ENCODE peak calls at places on chromosome 3, in nine cellular contexts. One of them, this sample, is unnamed.

GRCh38 chr3:86914651-86915050 is 76.3 kb downstream of the VGLL3 start:
- DNase-seq in HCT116: no peak
- DNase-seq in GM12864: no peak
- DNase-seq in fibroblast of villous mesenchyme: no peak
- DNase-seq in thoracic aorta: no peak
- DNase-seq in A172: no peak
- DNase-seq in GM20000: no peak
- DNase-seq in AG04450: no peak
- DNase-seq in kidney epithelial cell: no peak
- DNase-seq in this sample: no peak

GRCh38 chr3:1752205-1752604 is 346.5 kb upstream of the CNTN4 start:
- DNase-seq in HCT116: no peak
- DNase-seq in GM12864: no peak
- DNase-seq in fibroblast of villous mesenchyme: no peak
- DNase-seq in thoracic aorta: no peak
- DNase-seq in A172: no peak
- DNase-seq in GM20000: no peak
- DNase-seq in AG04450: no peak
- DNase-seq in kidney epithelial cell: no peak
- DNase-seq in this sample: no peak

GRCh38 chr3:2927252-2927651 is 182.9 kb downstream of the IL5RA start:
- DNase-seq in HCT116: no peak
- DNase-seq in GM12864: no peak
- DNase-seq in fibroblast of villous mesenchyme: no peak
- DNase-seq in thoracic aorta: no peak
- DNase-seq in A172: no peak
- DNase-seq in GM20000: no peak
- DNase-seq in AG04450: no peak
- DNase-seq in kidney epithelial cell: no peak
- DNase-seq in this sample: no peak

GRCh38 chr3:37824090-37824953 is 37.4 kb upstream of the CTDSPL start:
- DNase-seq in HCT116: no peak
- DNase-seq in GM12864: no peak
- DNase-seq in fibroblast of villous mesenchyme: no peak
- DNase-seq in thoracic aorta: no peak
- DNase-seq in A172: no peak
- DNase-seq in GM20000: no peak
- DNase-seq in AG04450: no peak
- DNase-seq in kidney epithelial cell: no peak
- DNase-seq in this sample: no peak

GRCh38 chr3:64489361-64490044 is 198.3 kb downstream of the ADAMTS9 start:
- DNase-seq in HCT116: no peak
- DNase-seq in GM12864: no peak
- DNase-seq in fibroblast of villous mesenchyme: no peak
- DNase-seq in thoracic aorta: no peak
- DNase-seq in A172: no peak
- DNase-seq in GM20000: no peak
- DNase-seq in AG04450: no peak
- DNase-seq in kidney epithelial cell: peak; percentile 48
- DNase-seq in this sample: no peak

GRCh38 chr3:88189361-88189810 is 39.6 kb downstream of the C3orf38 start:
- DNase-seq in HCT116: no peak
- DNase-seq in GM12864: peak; percentile 19
- DNase-seq in fibroblast of villous mesenchyme: peak; percentile 50
- DNase-seq in thoracic aorta: no peak
- DNase-seq in A172: peak; percentile 58
- DNase-seq in GM20000: peak; percentile 25
- DNase-seq in AG04450: no peak
- DNase-seq in kidney epithelial cell: no peak
- DNase-seq in this sample: no peak

GRCh38 chr3:14358426-14359211 is 43.8 kb upstream of the SLC6A6 start:
- DNase-seq in HCT116: no peak
- DNase-seq in GM12864: no peak
- DNase-seq in fibroblast of villous mesenchyme: peak; percentile 82
- DNase-seq in thoracic aorta: no peak
- DNase-seq in A172: no peak
- DNase-seq in GM20000: no peak
- DNase-seq in AG04450: peak; percentile 43
- DNase-seq in kidney epithelial cell: no peak
- DNase-seq in this sample: no peak

GRCh38 chr3:13709706-13710105 is 160.8 kb downstream of the FBLN2 start:
- DNase-seq in HCT116: no peak
- DNase-seq in GM12864: no peak
- DNase-seq in fibroblast of villous mesenchyme: no peak
- DNase-seq in thoracic aorta: no peak
- DNase-seq in A172: no peak
- DNase-seq in GM20000: no peak
- DNase-seq in AG04450: no peak
- DNase-seq in kidney epithelial cell: no peak
- DNase-seq in this sample: no peak

GRCh38 chr3:187804120-187805106 is 59.1 kb upstream of the BCL6 start:
- DNase-seq in HCT116: no peak
- DNase-seq in GM12864: no peak
- DNase-seq in fibroblast of villous mesenchyme: no peak
- DNase-seq in thoracic aorta: no peak
- DNase-seq in A172: no peak
- DNase-seq in GM20000: no peak
- DNase-seq in AG04450: no peak
- DNase-seq in kidney epithelial cell: no peak
- DNase-seq in this sample: no peak

GRCh38 chr3:140756240-140757016 is 78.6 kb downstream of the TRIM42 start:
- DNase-seq in HCT116: no peak
- DNase-seq in GM12864: peak; percentile 55
- DNase-seq in fibroblast of villous mesenchyme: no peak
- DNase-seq in thoracic aorta: no peak
- DNase-seq in A172: no peak
- DNase-seq in GM20000: peak; percentile 12
- DNase-seq in AG04450: no peak
- DNase-seq in kidney epithelial cell: no peak
- DNase-seq in this sample: no peak

GRCh38 chr3:43620953-43621405 is 832 bp downstream of the ANO10 start:
- DNase-seq in HCT116: no peak
- DNase-seq in GM12864: no peak
- DNase-seq in fibroblast of villous mesenchyme: peak; percentile 25
- DNase-seq in thoracic aorta: no peak
- DNase-seq in A172: no peak
- DNase-seq in GM20000: no peak
- DNase-seq in AG04450: no peak
- DNase-seq in kidney epithelial cell: no peak
- DNase-seq in this sample: no peak

GRCh38 chr3:172987268-172987667 is 153.8 kb downstream of the SPATA16 start:
- DNase-seq in HCT116: peak; percentile 26
- DNase-seq in GM12864: no peak
- DNase-seq in fibroblast of villous mesenchyme: no peak
- DNase-seq in thoracic aorta: no peak
- DNase-seq in A172: peak; percentile 26
- DNase-seq in GM20000: no peak
- DNase-seq in AG04450: no peak
- DNase-seq in kidney epithelial cell: no peak
- DNase-seq in this sample: no peak

GRCh38 chr3:60229502-60229901 is 1021.8 kb downstream of the FHIT start:
- DNase-seq in HCT116: no peak
- DNase-seq in GM12864: no peak
- DNase-seq in fibroblast of villous mesenchyme: no peak
- DNase-seq in thoracic aorta: no peak
- DNase-seq in A172: no peak
- DNase-seq in GM20000: no peak
- DNase-seq in AG04450: no peak
- DNase-seq in kidney epithelial cell: no peak
- DNase-seq in this sample: no peak

GRCh38 chr3:43549626-43550025 is 72.2 kb downstream of the ANO10 start:
- DNase-seq in HCT116: no peak
- DNase-seq in GM12864: no peak
- DNase-seq in fibroblast of villous mesenchyme: no peak
- DNase-seq in thoracic aorta: no peak
- DNase-seq in A172: no peak
- DNase-seq in GM20000: no peak
- DNase-seq in AG04450: no peak
- DNase-seq in kidney epithelial cell: no peak
- DNase-seq in this sample: no peak

GRCh38 chr3:26636328-26636727 is 13.8 kb downstream of the LRRC3B start:
- DNase-seq in HCT116: no peak
- DNase-seq in GM12864: no peak
- DNase-seq in fibroblast of villous mesenchyme: no peak
- DNase-seq in thoracic aorta: no peak
- DNase-seq in A172: no peak
- DNase-seq in GM20000: no peak
- DNase-seq in AG04450: no peak
- DNase-seq in kidney epithelial cell: no peak
- DNase-seq in this sample: no peak

GRCh38 chr3:152176241-152176640 is 92.5 kb upstream of the MBNL1 start:
- DNase-seq in HCT116: no peak
- DNase-seq in GM12864: no peak
- DNase-seq in fibroblast of villous mesenchyme: no peak
- DNase-seq in thoracic aorta: no peak
- DNase-seq in A172: peak; percentile 29
- DNase-seq in GM20000: no peak
- DNase-seq in AG04450: no peak
- DNase-seq in kidney epithelial cell: no peak
- DNase-seq in this sample: no peak

GRCh38 chr3:45092132-45093031 is 53.8 kb downstream of the CDCP1 start:
- DNase-seq in HCT116: peak; percentile 52
- DNase-seq in GM12864: no peak
- DNase-seq in fibroblast of villous mesenchyme: peak; percentile 91
- DNase-seq in thoracic aorta: no peak
- DNase-seq in A172: peak; percentile 97
- DNase-seq in GM20000: no peak
- DNase-seq in AG04450: no peak
- DNase-seq in kidney epithelial cell: peak; percentile 96
- DNase-seq in this sample: no peak

GRCh38 chr3:66179813-66180212 is 41.0 kb upstream of the SLC25A26 start:
- DNase-seq in HCT116: no peak
- DNase-seq in GM12864: no peak
- DNase-seq in fibroblast of villous mesenchyme: no peak
- DNase-seq in thoracic aorta: no peak
- DNase-seq in A172: no peak
- DNase-seq in GM20000: no peak
- DNase-seq in AG04450: no peak
- DNase-seq in kidney epithelial cell: no peak
- DNase-seq in this sample: no peak

GRCh38 chr3:174477491-174477890 is 381.6 kb upstream of the NAALADL2 start:
- DNase-seq in HCT116: no peak
- DNase-seq in GM12864: no peak
- DNase-seq in fibroblast of villous mesenchyme: no peak
- DNase-seq in thoracic aorta: no peak
- DNase-seq in A172: no peak
- DNase-seq in GM20000: no peak
- DNase-seq in AG04450: no peak
- DNase-seq in kidney epithelial cell: no peak
- DNase-seq in this sample: no peak

GRCh38 chr3:53938645-53939044 is 47.0 kb upstream of the SELENOK start:
- DNase-seq in HCT116: peak; percentile 23
- DNase-seq in GM12864: peak; percentile 16
- DNase-seq in fibroblast of villous mesenchyme: peak; percentile 53
- DNase-seq in thoracic aorta: no peak
- DNase-seq in A172: peak; percentile 59
- DNase-seq in GM20000: peak; percentile 57
- DNase-seq in AG04450: no peak
- DNase-seq in kidney epithelial cell: peak; percentile 14
- DNase-seq in this sample: peak; percentile 35

This sample was measured in Panc1.